ENCODE peak calls at places on chromosomes 11 and 22, in four cellular contexts. Y is GM12891, Z is K562, B is GM12878. V is an unnamed sample.

GRCh38 chr11:73622920-73623593 is 23.3 kb upstream of the PLEKHB1 start:
- DNase-seq in Y (no peak), Z (no peak), B (no peak), V (no peak)

GRCh38 chr11:8338138-8338537 is 74.5 kb upstream of the LMO1 start:
- DNase-seq in Y (peak; percentile 65), Z (peak; percentile 81), B (no peak), V (peak; percentile 14)

GRCh38 chr11:96107143-96107829 is 183.4 kb upstream of the MTMR2 start:
- DNase-seq in Y (no peak), Z (no peak), B (no peak), V (no peak)

GRCh38 chr11:46916669-46917108 is 1.7 kb downstream of the LRP4 start:
- DNase-seq in Y (peak; percentile 43), Z (peak; percentile 51), B (no peak), V (no peak)

GRCh38 chr11:6611092-6612007 is 666 bp downstream of the TAF10 start:
- DNase-seq in Y (no peak), Z (no peak), B (no peak), V (peak; percentile 21)

GRCh38 chr11:87076260-87076783 is 38.6 kb downstream of the TMEM135 start:
- DNase-seq in Y (no peak), Z (no peak), B (no peak), V (no peak)

GRCh38 chr11:67438121-67438902 is 830 bp upstream of the PTPRCAP start:
- DNase-seq in Y (peak; percentile 66), Z (peak; percentile 39), B (no peak), V (peak; percentile 70)

GRCh38 chr11:7196396-7197146 is 55.1 kb upstream of the SYT9 start:
- DNase-seq in Y (no peak), Z (no peak), B (no peak), V (no peak)

GRCh38 chr11:28058333-28058732 is 49.6 kb downstream of the KIF18A start:
- DNase-seq in Y (no peak), Z (no peak), B (no peak), V (no peak)

GRCh38 chr11:112178428-112178827 is 3.1 kb downstream of the BCO2 start:
- DNase-seq in Y (no peak), Z (no peak), B (no peak), V (no peak)

GRCh38 chr22:30201970-30202369 is 44.6 kb downstream of the LIF start:
- DNase-seq in Y (no peak), Z (no peak), B (no peak), V (no peak)

GRCh38 chr11:76835928-76836612 is 24.6 kb upstream of the ACER3 start:
- DNase-seq in Y (no peak), Z (no peak), B (no peak), V (no peak)

GRCh38 chr11:14093065-14093464 is 130.5 kb downstream of the SPON1 start:
- DNase-seq in Y (no peak), Z (no peak), B (no peak), V (no peak)

GRCh38 chr11:33063326-33063775 is 24.0 kb downstream of the TCP11L1 start:
- DNase-seq in Y (no peak), Z (no peak), B (peak; percentile 76), V (no peak)

GRCh38 chr22:49291169-49291568 is 536.5 kb downstream of the BRD1 start:
- DNase-seq in Y (no peak), Z (no peak), B (no peak), V (no peak)

GRCh38 chr11:31824791-31825452 is 13.8 kb upstream of the PAX6 start:
- DNase-seq in Y (no peak), Z (no peak), B (no peak), V (no peak)

GRCh38 chr11:85749884-85750283 is 61.1 kb downstream of the SYTL2 start:
- DNase-seq in Y (no peak), Z (no peak), B (no peak), V (no peak)

GRCh38 chr11:110130642-110131238 is 37.5 kb downstream of the ZC3H12C start:
- DNase-seq in Y (no peak), Z (no peak), B (no peak), V (no peak)

GRCh38 chr22:49801391-49802060 is 26.1 kb downstream of the BRD1 start:
- DNase-seq in Y (no peak), Z (no peak), B (no peak), V (no peak)

GRCh38 chr11:695606-696381 is at the start of gene TMEM80:
- DNase-seq in Y (peak; percentile 73), Z (peak; percentile 69), B (peak; percentile 68), V (peak; percentile 94)

GRCh38 chr11:106281455-106282173 is 204.2 kb downstream of the AASDHPPT start:
- DNase-seq in Y (no peak), Z (no peak), B (no peak), V (no peak)

GRCh38 chr11:65491163-65491465 is 7.7 kb upstream of the MALAT1 start:
- DNase-seq in Y (no peak), Z (no peak), B (no peak), V (no peak)

GRCh38 chr22:41021655-41022454 is 70.5 kb upstream of the EP300 start:
- DNase-seq in Y (peak; percentile 54), Z (peak; percentile 78), B (no peak), V (peak; percentile 87)

GRCh38 chr11:35525501-35526175 is at the start of gene PAMR1:
- DNase-seq in Y (peak; percentile 21), Z (no peak), B (no peak), V (no peak)

GRCh38 chr22:19855504-19856409 is 1.1 kb upstream of the GNB1L start:
- DNase-seq in Y (no peak), Z (peak; percentile 94), B (peak; percentile 35), V (peak; percentile 82)

GRCh38 chr11:67395555-67396257 is 3.9 kb downstream of the RAD9A start:
- DNase-seq in Y (no peak), Z (peak; percentile 10), B (no peak), V (no peak)

GRCh38 chr22:41092847-41093371 is 517 bp downstream of the EP300 start:
- DNase-seq in Y (no peak), Z (no peak), B (no peak), V (peak; percentile 36)

GRCh38 chr11:36037031-36037430 is 93.2 kb downstream of the LDLRAD3 start:
- DNase-seq in Y (no peak), Z (no peak), B (no peak), V (no peak)

GRCh38 chr22:40721266-40721665 is 42.0 kb downstream of the MCHR1 start:
- DNase-seq in Y (no peak), Z (no peak), B (no peak), V (no peak)

GRCh38 chr11:14541180-14541579 is 21.0 kb upstream of the PSMA1 start:
- DNase-seq in Y (no peak), Z (no peak), B (no peak), V (peak; percentile 23)

GRCh38 chr11:120914021-120914420 is 109.9 kb upstream of the TBCEL start:
- DNase-seq in Y (no peak), Z (no peak), B (no peak), V (no peak)

GRCh38 chr11:16133867-16134266 is 222.5 kb downstream of the SOX6 start:
- DNase-seq in Y (no peak), Z (no peak), B (no peak), V (no peak)

GRCh38 chr11:8638300-8638699 is 44.2 kb downstream of the TRIM66 start:
- DNase-seq in Y (no peak), Z (peak; percentile 52), B (no peak), V (no peak)

GRCh38 chr11:126345283-126345682 is 10.2 kb upstream of the ST3GAL4 start:
- DNase-seq in Y (no peak), Z (no peak), B (no peak), V (no peak)
- TF ChIP-seq POLR2AphosphoS5 in Y (no peak), Z (no peak), B (no peak), V (no peak)

DNA sequence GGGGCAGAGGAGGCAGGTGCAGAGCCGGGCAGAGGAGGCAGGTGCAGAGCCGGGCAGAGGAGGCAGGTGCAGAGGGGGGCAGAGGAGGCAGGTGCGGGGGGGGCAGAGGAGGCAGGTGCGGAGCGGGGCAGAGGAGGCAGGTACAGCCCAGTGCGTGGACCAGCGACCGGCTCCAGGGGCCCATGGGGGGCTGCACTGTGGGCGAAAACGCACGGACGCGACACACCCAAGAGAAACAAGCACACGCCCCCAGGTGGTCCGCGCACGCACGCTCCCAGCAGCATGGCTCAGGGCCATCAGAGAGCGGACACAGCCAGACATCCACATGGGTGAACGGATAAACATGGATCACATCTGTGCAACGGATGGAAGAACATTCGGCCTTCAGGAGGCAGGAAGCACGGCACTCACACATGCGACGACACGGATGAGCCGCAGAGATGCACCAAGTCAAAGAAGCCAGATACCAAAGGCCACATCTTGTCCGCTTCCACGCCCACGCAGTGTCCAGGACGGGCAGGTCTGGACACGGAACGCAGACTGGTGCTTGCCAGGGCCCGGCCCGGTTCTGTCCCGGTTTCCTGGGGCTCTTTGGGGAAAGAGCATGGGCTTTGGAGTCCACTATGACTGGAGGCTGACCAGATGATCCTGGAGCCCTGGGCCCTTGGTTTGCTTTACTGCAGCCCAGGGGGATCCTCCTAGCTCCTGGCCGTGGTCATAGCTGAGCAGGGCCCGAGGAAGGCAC is 21.8 kb downstream of the OSBPL5 start:
- DNase-seq in Y (no peak), Z (no peak), B (no peak), V (no peak)
- TF ChIP-seq SPI1 in Y (no peak), Z (no peak), B (no peak), V (no peak)

GRCh38 chr11:10108901-10109665 is 184.9 kb downstream of the SBF2 start:
- DNase-seq in Y (no peak), Z (no peak), B (no peak), V (no peak)
- TF ChIP-seq POLR2AphosphoS5 in Y (no peak), Z (no peak), B (no peak), V (no peak)

GRCh38 chr22:42994917-42995562 is 19.9 kb downstream of the PACSIN2 start:
- DNase-seq in Y (no peak), Z (no peak), B (peak; percentile 46), V (peak; percentile 88)
- TF ChIP-seq SPI1 in Y (no peak), Z (no peak), B (no peak), V (peak; percentile 19)

DNA sequence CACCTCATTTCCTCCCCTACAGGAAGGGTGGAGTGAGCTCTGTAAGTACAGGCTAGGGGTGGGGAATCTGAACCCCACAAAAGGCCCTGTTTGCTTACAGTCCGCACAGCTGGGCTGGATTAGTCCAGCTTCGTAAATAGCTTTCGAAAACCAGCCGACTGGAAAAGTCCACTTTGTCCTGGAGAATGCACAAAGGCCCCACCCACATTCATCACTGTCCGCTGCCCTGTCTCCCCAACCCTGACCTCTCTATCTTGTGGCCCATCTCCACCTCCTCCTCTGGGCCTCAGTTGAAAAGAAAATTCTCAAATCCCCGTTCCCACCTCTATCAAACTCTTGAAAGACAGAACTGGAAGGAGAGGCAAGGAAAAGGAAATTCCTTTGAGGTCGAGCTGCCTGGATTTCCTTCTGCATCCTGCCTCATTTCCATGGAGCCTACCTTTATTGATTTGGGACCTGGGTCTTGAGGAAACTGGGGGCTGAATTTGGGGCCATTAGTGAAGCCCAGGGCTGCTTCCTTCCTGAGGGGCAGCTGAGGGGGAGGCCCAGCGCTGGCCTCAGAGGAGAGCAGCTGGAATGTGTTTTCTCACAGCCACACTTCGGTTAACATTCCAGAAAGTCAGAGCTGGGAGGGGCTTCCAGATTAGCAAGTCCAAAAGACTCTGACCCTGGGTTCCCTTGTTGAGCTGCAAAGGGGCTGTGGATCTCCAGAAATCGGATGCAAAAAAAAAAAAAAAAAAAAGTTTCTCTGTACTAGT is 147.6 kb downstream of the FBXO7 start:
- DNase-seq in Y (no peak), Z (no peak), B (no peak), V (no peak)
- TF ChIP-seq POLR2AphosphoS5 in Y (no peak), Z (no peak), B (no peak), V (no peak)

DNA sequence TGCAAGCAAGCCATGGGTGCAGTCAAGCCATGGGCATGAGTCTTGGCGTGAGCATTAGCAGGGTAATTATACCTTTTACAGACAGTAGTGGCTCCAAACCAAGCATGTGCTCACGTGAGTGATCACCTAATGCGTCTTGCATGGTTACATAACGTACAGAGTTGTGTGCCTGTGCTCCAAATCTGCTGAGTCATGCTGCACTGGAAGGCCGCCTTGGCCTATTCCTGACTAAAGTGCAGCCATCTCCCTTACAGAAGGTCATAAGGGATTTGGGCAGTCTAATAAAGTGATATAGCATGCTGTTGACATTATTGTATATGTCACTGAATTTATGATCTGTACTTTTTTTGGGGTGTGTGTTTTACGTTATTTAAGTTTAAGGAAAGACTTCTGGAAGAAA is 102.4 kb downstream of the ARHGAP42 start:
- DNase-seq in Y (no peak), Z (no peak), B (no peak), V (no peak)
- TF ChIP-seq SPI1 in Y (no peak), Z (no peak), B (no peak), V (no peak)

V was measured in HL-60.